ENCODE peak calls at places on chromosomes 13 and 19, in five cellular contexts. One of them, this sample, is unnamed.
A peak's percentile ranks its signal among the peaks of the same experiment; 100 is the strongest.

GRCh38 chr19:50972795-50973376 is 3.5 kb upstream of the KLK6 start:
- DNase-seq in B cell: no peak
- DNase-seq in endothelial cell: no peak
- DNase-seq in astrocyte of the spinal cord: no peak
- DNase-seq in GM13977: no peak
- DNase-seq in this sample: peak; percentile 10

GRCh38 chr13:40207110-40207478 is 459.3 kb downstream of the FOXO1 start:
- DNase-seq in B cell: no peak
- DNase-seq in endothelial cell: no peak
- DNase-seq in astrocyte of the spinal cord: no peak
- DNase-seq in GM13977: peak; percentile 57
- DNase-seq in this sample: no peak

GRCh38 chr13:106286811-106287210 is 248.7 kb downstream of the EFNB2 start:
- DNase-seq in B cell: no peak
- DNase-seq in endothelial cell: no peak
- DNase-seq in astrocyte of the spinal cord: no peak
- DNase-seq in GM13977: no peak
- DNase-seq in this sample: no peak

GRCh38 chr13:27541386-27541785 is 78.9 kb downstream of the LNX2 start:
- DNase-seq in B cell: no peak
- DNase-seq in endothelial cell: no peak
- DNase-seq in astrocyte of the spinal cord: no peak
- DNase-seq in GM13977: no peak
- DNase-seq in this sample: no peak

GRCh38 chr13:47211106-47211505 is 314.3 kb upstream of the HTR2A start:
- DNase-seq in B cell: no peak
- DNase-seq in endothelial cell: no peak
- DNase-seq in astrocyte of the spinal cord: peak; percentile 24
- DNase-seq in GM13977: no peak
- DNase-seq in this sample: peak; percentile 54

GRCh38 chr13:44565881-44566280 is 10.2 kb downstream of the TSC22D1 start:
- DNase-seq in B cell: no peak
- DNase-seq in endothelial cell: no peak
- DNase-seq in astrocyte of the spinal cord: peak; percentile 32
- DNase-seq in GM13977: no peak
- DNase-seq in this sample: no peak

GRCh38 chr13:99559560-99559959 is 58.3 kb downstream of the TM9SF2 start:
- DNase-seq in B cell: no peak
- DNase-seq in endothelial cell: no peak
- DNase-seq in astrocyte of the spinal cord: no peak
- DNase-seq in GM13977: no peak
- DNase-seq in this sample: no peak

GRCh38 chr19:5369962-5370367 is 29.4 kb upstream of the PTPRS start:
- DNase-seq in B cell: peak; percentile 40
- DNase-seq in endothelial cell: peak; percentile 91
- DNase-seq in astrocyte of the spinal cord: peak; percentile 16
- DNase-seq in GM13977: peak; percentile 66
- DNase-seq in this sample: peak; percentile 20

GRCh38 chr19:41324921-41325639 is 15.1 kb downstream of the CCDC97 start:
- DNase-seq in B cell: peak; percentile 62
- DNase-seq in endothelial cell: peak; percentile 65
- DNase-seq in astrocyte of the spinal cord: peak; percentile 83
- DNase-seq in GM13977: no peak
- DNase-seq in this sample: peak; percentile 76

GRCh38 chr13:112689498-112690241 is at the start of gene ATP11A:
- DNase-seq in B cell: peak; percentile 92
- DNase-seq in endothelial cell: peak; percentile 82
- DNase-seq in astrocyte of the spinal cord: peak; percentile 89
- DNase-seq in GM13977: peak; percentile 99
- DNase-seq in this sample: peak; percentile 94

GRCh38 chr19:33047422-33047821 is 17.3 kb downstream of the RHPN2 start:
- DNase-seq in B cell: no peak
- DNase-seq in endothelial cell: no peak
- DNase-seq in astrocyte of the spinal cord: no peak
- DNase-seq in GM13977: no peak
- DNase-seq in this sample: peak; percentile 96

GRCh38 chr13:43805071-43805468 is 18.3 kb upstream of the ENOX1 start:
- DNase-seq in B cell: no peak
- DNase-seq in endothelial cell: no peak
- DNase-seq in astrocyte of the spinal cord: peak; percentile 95
- DNase-seq in GM13977: no peak
- DNase-seq in this sample: peak; percentile 99

GRCh38 chr19:55241935-55242464 is 13.4 kb upstream of the TMEM86B start:
- DNase-seq in B cell: peak; percentile 22
- DNase-seq in endothelial cell: no peak
- DNase-seq in astrocyte of the spinal cord: no peak
- DNase-seq in GM13977: no peak
- DNase-seq in this sample: no peak

GRCh38 chr13:33108620-33109019 is 92.4 kb downstream of the KL start:
- DNase-seq in B cell: no peak
- DNase-seq in endothelial cell: no peak
- DNase-seq in astrocyte of the spinal cord: no peak
- DNase-seq in GM13977: no peak
- DNase-seq in this sample: no peak

GRCh38 chr13:19910336-19911072 is 47.1 kb upstream of the ZMYM5 start:
- DNase-seq in B cell: no peak
- DNase-seq in endothelial cell: no peak
- DNase-seq in astrocyte of the spinal cord: peak; percentile 9
- DNase-seq in GM13977: no peak
- DNase-seq in this sample: peak; percentile 92

GRCh38 chr13:112905990-112906641 is 62.9 kb upstream of the MCF2L start:
- DNase-seq in B cell: no peak
- DNase-seq in endothelial cell: no peak
- DNase-seq in astrocyte of the spinal cord: no peak
- DNase-seq in GM13977: no peak
- DNase-seq in this sample: peak; percentile 67

GRCh38 chr19:6683971-6684370 is 14.0 kb upstream of the TNFSF14 start:
- DNase-seq in B cell: no peak
- DNase-seq in endothelial cell: no peak
- DNase-seq in astrocyte of the spinal cord: no peak
- DNase-seq in GM13977: no peak
- DNase-seq in this sample: no peak

GRCh38 chr13:97076898-97077297 is 82.6 kb upstream of the OXGR1 start:
- DNase-seq in B cell: no peak
- DNase-seq in endothelial cell: no peak
- DNase-seq in astrocyte of the spinal cord: no peak
- DNase-seq in GM13977: no peak
- DNase-seq in this sample: peak; percentile 10

GRCh38 chr13:97490702-97491307 is 56.8 kb downstream of the RAP2A start:
- DNase-seq in B cell: no peak
- DNase-seq in endothelial cell: no peak
- DNase-seq in astrocyte of the spinal cord: no peak
- DNase-seq in GM13977: no peak
- DNase-seq in this sample: no peak

GRCh38 chr13:24050796-24051715 is 109.5 kb upstream of the SPATA13 start:
- DNase-seq in B cell: no peak
- DNase-seq in endothelial cell: no peak
- DNase-seq in astrocyte of the spinal cord: no peak
- DNase-seq in GM13977: no peak
- DNase-seq in this sample: peak; percentile 45

GRCh38 chr13:50080856-50081105 is 65.5 kb downstream of the KCNRG start:
- DNase-seq in B cell: no peak
- DNase-seq in endothelial cell: no peak
- DNase-seq in astrocyte of the spinal cord: peak; percentile 54
- DNase-seq in GM13977: peak; percentile 22
- DNase-seq in this sample: no peak

GRCh38 chr13:45292176-45292575 is 48.8 kb downstream of the TPT1 start:
- DNase-seq in B cell: no peak
- DNase-seq in endothelial cell: no peak
- DNase-seq in astrocyte of the spinal cord: no peak
- DNase-seq in GM13977: no peak
- DNase-seq in this sample: peak; percentile 79

GRCh38 chr13:93249918-93250306 is 23.3 kb downstream of the GPC6 start:
- DNase-seq in B cell: no peak
- DNase-seq in endothelial cell: no peak
- DNase-seq in astrocyte of the spinal cord: no peak
- DNase-seq in GM13977: no peak
- DNase-seq in this sample: no peak

GRCh38 chr19:19226204-19226603 is 14.4 kb downstream of the NCAN start:
- DNase-seq in B cell: no peak
- DNase-seq in endothelial cell: no peak
- DNase-seq in astrocyte of the spinal cord: no peak
- DNase-seq in GM13977: no peak
- DNase-seq in this sample: no peak

GRCh38 chr19:35596366-35596999 is 10.5 kb downstream of the PMIS2 start:
- DNase-seq in B cell: no peak
- DNase-seq in endothelial cell: no peak
- DNase-seq in astrocyte of the spinal cord: no peak
- DNase-seq in GM13977: peak; percentile 82
- DNase-seq in this sample: no peak

GRCh38 chr19:6034512-6034911 is 56.6 kb upstream of the RANBP3 start:
- DNase-seq in B cell: no peak
- DNase-seq in endothelial cell: no peak
- DNase-seq in astrocyte of the spinal cord: no peak
- DNase-seq in GM13977: no peak
- DNase-seq in this sample: no peak

DNA sequence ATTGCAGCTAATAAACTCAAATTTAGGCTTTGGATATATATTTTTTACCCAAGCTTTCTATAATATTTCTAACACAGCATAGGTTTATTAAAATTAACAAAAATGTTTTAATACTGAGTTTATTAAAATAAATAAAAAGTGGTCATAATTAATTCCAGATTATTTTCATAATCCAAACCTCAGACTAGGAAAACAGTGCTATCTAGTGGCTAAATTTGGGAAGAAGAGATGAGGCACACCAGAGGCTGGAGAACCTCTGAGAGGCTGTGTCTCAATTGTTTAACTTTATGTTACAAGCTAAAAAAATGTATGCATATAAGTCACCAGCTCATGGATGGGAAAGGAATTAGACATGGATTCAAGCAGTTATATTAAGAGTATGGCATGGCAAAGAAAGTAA is 392.5 kb downstream of the DIAPH3 start:
- DNase-seq in B cell: no peak
- DNase-seq in endothelial cell: no peak
- DNase-seq in astrocyte of the spinal cord: peak; percentile 33
- DNase-seq in GM13977: no peak
- DNase-seq in this sample: peak; percentile 31
- TF ChIP-seq CTCF in B cell: peak; percentile 33
- TF ChIP-seq CTCF in endothelial cell: peak; percentile 36
- TF ChIP-seq CTCF in astrocyte of the spinal cord: peak; percentile 69
- TF ChIP-seq CTCF in GM13977: peak; percentile 41
- TF ChIP-seq CTCF in this sample: peak; percentile 70

DNA sequence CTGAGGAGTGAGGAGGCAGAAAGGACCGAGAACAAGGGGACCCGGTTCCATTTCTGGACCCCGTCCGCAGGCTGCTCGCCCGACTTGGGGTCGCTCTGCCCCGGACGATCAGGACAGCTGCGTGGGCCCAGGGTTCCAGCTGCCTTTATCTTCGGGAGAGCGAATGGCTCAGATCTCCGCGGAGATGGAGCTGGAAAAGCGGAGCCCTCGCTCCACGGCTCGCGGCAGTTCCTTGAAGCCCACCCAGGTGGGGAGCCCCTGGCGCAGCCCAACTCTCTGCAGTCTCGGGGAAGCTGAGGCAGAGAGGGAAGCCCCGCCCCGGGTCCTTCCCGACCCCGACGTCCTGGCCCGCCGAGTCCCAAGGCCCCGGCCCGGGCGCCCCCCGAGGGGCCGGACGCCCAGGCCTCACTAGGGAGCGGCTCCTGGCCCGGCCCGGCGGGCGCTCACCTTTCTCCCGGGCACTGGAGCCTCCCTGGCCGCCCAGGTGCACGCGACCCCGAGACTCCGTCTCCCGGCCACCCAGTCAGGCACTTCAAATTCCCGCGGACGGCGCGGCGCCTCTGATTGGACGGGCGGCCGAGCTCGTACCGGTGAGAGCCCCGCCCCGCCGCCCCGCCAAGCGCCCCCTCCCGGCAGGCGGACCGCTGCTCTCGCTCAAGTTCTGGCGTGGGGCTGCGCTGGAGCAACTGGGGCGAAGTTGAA is 485.7 kb downstream of the UQCRFS1 start:
- DNase-seq in B cell: no peak
- DNase-seq in endothelial cell: peak; percentile 76
- DNase-seq in astrocyte of the spinal cord: no peak
- DNase-seq in GM13977: no peak
- DNase-seq in this sample: peak; percentile 22
- TF ChIP-seq CTCF in B cell: no peak
- TF ChIP-seq CTCF in endothelial cell: peak; percentile 41
- TF ChIP-seq CTCF in astrocyte of the spinal cord: no peak
- TF ChIP-seq CTCF in GM13977: no peak
- TF ChIP-seq CTCF in this sample: no peak

DNA sequence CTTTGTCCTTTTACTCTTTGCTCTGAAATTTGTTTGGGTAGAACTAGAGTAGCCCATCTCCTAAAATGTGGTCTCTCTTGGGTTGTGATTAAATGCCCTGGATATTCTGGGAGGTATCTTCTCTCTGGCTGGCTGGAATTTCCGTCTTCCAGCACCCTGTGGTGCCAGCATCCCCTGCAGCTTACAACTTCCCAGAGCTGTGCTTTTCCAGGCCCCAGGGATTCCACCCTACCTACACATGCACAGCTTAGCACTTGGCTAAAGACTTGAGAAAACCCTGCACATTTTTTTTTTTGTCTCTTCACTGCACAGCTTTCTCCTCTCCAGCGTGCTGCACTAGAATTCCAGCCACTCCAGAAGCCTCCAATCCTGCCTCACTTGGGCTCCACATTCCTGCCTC is 334.7 kb downstream of the IRS2 start:
- DNase-seq in B cell: no peak
- DNase-seq in endothelial cell: no peak
- DNase-seq in astrocyte of the spinal cord: peak; percentile 32
- DNase-seq in GM13977: no peak
- DNase-seq in this sample: no peak
- TF ChIP-seq CTCF in B cell: no peak
- TF ChIP-seq CTCF in endothelial cell: no peak
- TF ChIP-seq CTCF in astrocyte of the spinal cord: no peak
- TF ChIP-seq CTCF in GM13977: no peak
- TF ChIP-seq CTCF in this sample: no peak

DNA sequence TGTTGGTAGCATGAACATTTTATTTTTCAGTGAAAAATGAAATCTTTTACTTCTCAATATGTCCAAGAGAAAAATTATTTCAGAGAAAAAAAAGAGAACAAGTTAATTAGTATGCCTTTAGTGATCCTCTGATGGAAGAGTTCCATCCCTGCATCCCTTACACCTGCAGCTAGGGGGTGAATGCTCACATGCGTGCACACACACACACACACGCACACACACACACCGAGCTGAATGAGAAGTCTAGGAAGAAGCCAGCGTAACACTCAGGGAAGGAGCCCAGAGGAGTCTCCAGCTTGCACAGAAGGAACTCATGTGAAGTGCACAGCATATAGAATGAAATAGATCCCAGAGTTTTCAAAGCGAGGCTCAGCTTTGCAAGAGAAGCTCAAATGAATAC is 510.5 kb downstream of the IRS2 start:
- DNase-seq in B cell: no peak
- DNase-seq in endothelial cell: peak; percentile 15
- DNase-seq in astrocyte of the spinal cord: peak; percentile 25
- DNase-seq in GM13977: no peak
- DNase-seq in this sample: peak; percentile 73
- TF ChIP-seq CTCF in B cell: no peak
- TF ChIP-seq CTCF in endothelial cell: peak; percentile 16
- TF ChIP-seq CTCF in astrocyte of the spinal cord: peak; percentile 41
- TF ChIP-seq CTCF in GM13977: no peak
- TF ChIP-seq CTCF in this sample: peak; percentile 64